ENCODE peak calls at places on chromosomes 2 and 18, in seven cellular contexts. Y is mucosa of descending colon, I is frontal cortex, V is neural crest cell, W is CMK, R is HT1080, G is A172. L is an unnamed sample.

GRCh38 chr2:216956820-216957493 is 97.1 kb upstream of the TNP1 start:
- DNase-seq in Y (no peak), I (no peak), V (no peak), W (no peak), R (peak), G (peak), L (no peak)

GRCh38 chr18:394276-394996 is 106.1 kb downstream of the COLEC12 start:
- DNase-seq in Y (no peak), I (no peak), V (no peak), W (no peak), R (no peak), G (no peak), L (no peak)

GRCh38 chr2:217653240-217653639 is 349.6 kb downstream of the TNS1 start:
- DNase-seq in Y (peak), I (no peak), V (no peak), W (no peak), R (peak), G (peak), L (no peak)

GRCh38 chr2:3631161-3631850 is 26.7 kb upstream of the ALLC start:
- DNase-seq in Y (no peak), I (no peak), V (no peak), W (no peak), R (no peak), G (no peak), L (peak)

GRCh38 chr2:207227062-207227748 is 61.5 kb upstream of the KLF7 start:
- DNase-seq in Y (no peak), I (peak), V (peak), W (no peak), R (no peak), G (no peak), L (peak)

GRCh38 chr2:24559714-24560113 is 68.7 kb downstream of the NCOA1 start:
- DNase-seq in Y (no peak), I (no peak), V (no peak), W (no peak), R (no peak), G (no peak), L (no peak)

GRCh38 chr2:196607073-196607472 is 32.4 kb upstream of the CCDC150 start:
- DNase-seq in Y (peak), I (no peak), V (no peak), W (no peak), R (no peak), G (peak), L (no peak)

GRCh38 chr2:73984922-73985317 is 210 bp downstream of the TET3 start:
- DNase-seq in Y (peak), I (peak), V (peak), W (peak), R (no peak), G (no peak), L (peak)

GRCh38 chr2:136020831-136021230 is 35.4 kb upstream of the DARS1 start:
- DNase-seq in Y (no peak), I (no peak), V (no peak), W (no peak), R (no peak), G (no peak), L (no peak)

GRCh38 chr2:179751184-179751809 is 110.1 kb downstream of the ZNF385B start:
- DNase-seq in Y (no peak), I (no peak), V (no peak), W (no peak), R (no peak), G (peak), L (peak)

GRCh38 chr2:15357186-15357585 is 203.9 kb downstream of the NBAS start:
- DNase-seq in Y (no peak), I (no peak), V (no peak), W (no peak), R (no peak), G (no peak), L (no peak)

GRCh38 chr2:231890896-231891513 is 35.2 kb downstream of the NPPC start:
- DNase-seq in Y (no peak), I (no peak), V (no peak), W (no peak), R (no peak), G (no peak), L (no peak)

GRCh38 chr2:27956895-27957294 is 66.4 kb downstream of the BABAM2 start:
- DNase-seq in Y (no peak), I (no peak), V (no peak), W (no peak), R (no peak), G (no peak), L (no peak)

GRCh38 chr2:27685577-27685976 is 21.9 kb downstream of the SLC4A1AP start:
- DNase-seq in Y (no peak), I (no peak), V (no peak), W (no peak), R (no peak), G (no peak), L (no peak)

GRCh38 chr2:216589779-216590178 is 43.4 kb upstream of the IGFBP2 start:
- DNase-seq in Y (no peak), I (no peak), V (no peak), W (no peak), R (no peak), G (no peak), L (no peak)

GRCh38 chr2:95349568-95350319 is 52.6 kb downstream of the KCNIP3 start:
- DNase-seq in Y (no peak), I (no peak), V (no peak), W (no peak), R (no peak), G (no peak), L (peak)

GRCh38 chr2:86468162-86469033 is 27.2 kb downstream of the KDM3A start:
- DNase-seq in Y (no peak), I (no peak), V (no peak), W (no peak), R (no peak), G (no peak), L (no peak)

GRCh38 chr2:240999001-240999791 is 778 bp downstream of the SNED1 start:
- DNase-seq in Y (no peak), I (no peak), V (no peak), W (no peak), R (no peak), G (no peak), L (peak)

GRCh38 chr2:111184725-111185495 is 64.2 kb downstream of the BCL2L11 start:
- DNase-seq in Y (no peak), I (no peak), V (no peak), W (no peak), R (no peak), G (no peak), L (no peak)

GRCh38 chr2:66684289-66684688 is 249.4 kb downstream of the MEIS1 start:
- DNase-seq in Y (no peak), I (no peak), V (no peak), W (no peak), R (no peak), G (no peak), L (no peak)

GRCh38 chr2:150133623-150134022 is 353.8 kb downstream of the RND3 start:
- DNase-seq in Y (no peak), I (no peak), V (no peak), W (no peak), R (peak), G (peak), L (no peak)

GRCh38 chr2:88161446-88161845 is 8.7 kb upstream of the THNSL2 start:
- DNase-seq in Y (no peak), I (no peak), V (no peak), W (no peak), R (no peak), G (no peak), L (no peak)

GRCh38 chr18:76999077-76999476 is 133.5 kb downstream of the MBP start:
- DNase-seq in Y (no peak), I (no peak), V (no peak), W (no peak), R (no peak), G (no peak), L (no peak)

GRCh38 chr2:60414731-60415130 is 138.7 kb downstream of the BCL11A start:
- DNase-seq in Y (no peak), I (no peak), V (no peak), W (no peak), R (peak), G (peak), L (no peak)

GRCh38 chr2:67839668-67840067 is 223.1 kb downstream of the C1D start:
- DNase-seq in Y (no peak), I (no peak), V (no peak), W (no peak), R (no peak), G (no peak), L (no peak)